ENCODE peak calls at places on chromosomes 12 and 14, in seven cellular contexts. E is spleen, C is tibial artery, N is endodermal cell, D is GM23338, O is cardiac muscle cell, Q is mammary epithelial cell. K is an unnamed sample. For H3K36me3, the result is how much of the 10 kb centered on the place peaks cover.

GRCh38 chr14:103279129-103280025 is 54.7 kb upstream of the EIF5 start:
- DNase-seq in E (no peak), C (no peak), N (peak), D (peak), O (no peak), Q (no peak), K (no peak)

GRCh38 chr12:54207539-54208267 is 18.9 kb upstream of the SMUG1 start:
- DNase-seq in E (peak), C (peak), N (peak), D (peak), O (peak), Q (peak), K (peak)

GRCh38 chr12:106704081-106704480 is 70.4 kb upstream of the RIC8B start:
- DNase-seq in E (no peak), C (no peak), N (no peak), D (no peak), O (peak), Q (no peak), K (no peak)

GRCh38 chr14:74959596-74960180 is 4.3 kb upstream of the PGF start:
- DNase-seq in E (no peak), C (no peak), N (no peak), D (no peak), O (no peak), Q (peak), K (no peak)

GRCh38 chr12:70960484-70960883 is 39.9 kb upstream of the PTPRR start:
- DNase-seq in E (no peak), C (no peak), N (no peak), D (no peak), O (no peak), Q (no peak), K (no peak)

GRCh38 chr14:32934891-32935633 is 3.6 kb upstream of the NPAS3 start:
- DNase-seq in E (no peak), C (no peak), N (peak), D (peak), O (no peak), Q (no peak), K (no peak)

GRCh38 chr12:112170376-112170775 is 45.0 kb downstream of the TRAFD1 start:
- DNase-seq in E (peak), C (peak), N (peak), D (peak), O (peak), Q (no peak), K (no peak)

GRCh38 chr14:52031781-52032180 is 37.1 kb downstream of the NID2 start:
- DNase-seq in E (no peak), C (peak), N (no peak), D (no peak), O (peak), Q (peak), K (no peak)

GRCh38 chr12:41919025-41919424 is 225.6 kb downstream of the GXYLT1 start:
- DNase-seq in E (no peak), C (no peak), N (no peak), D (peak), O (no peak), Q (no peak), K (no peak)

GRCh38 chr14:52948836-52949235 is 2.0 kb downstream of the FERMT2 start:
- DNase-seq in E (no peak), C (no peak), N (no peak), D (no peak), O (no peak), Q (no peak), K (no peak)

GRCh38 chr14:91113829-91114078 is at the start of gene DGLUCY:
- DNase-seq in E (peak), C (no peak), N (no peak), D (no peak), O (peak), Q (no peak), K (peak)

GRCh38 chr12:49288412-49288853 is 6.5 kb upstream of the PRPH start:
- DNase-seq in E (peak), C (peak), N (peak), D (peak), O (peak), Q (peak), K (peak)

GRCh38 chr14:55889124-55889523 is 229.1 kb upstream of the PELI2 start:
- DNase-seq in E (no peak), C (no peak), N (no peak), D (no peak), O (no peak), Q (peak), K (peak)

GRCh38 chr12:52896190-52897100 is 8.4 kb downstream of the KRT8 start:
- DNase-seq in E (no peak), C (no peak), N (no peak), D (no peak), O (no peak), Q (no peak), K (no peak)

GRCh38 chr14:69547701-69548348 is 26.8 kb downstream of the CCDC177 start:
- DNase-seq in E (no peak), C (no peak), N (peak), D (peak), O (peak), Q (no peak), K (no peak)

GRCh38 chr12:88638388-88638787 is 58.1 kb upstream of the KITLG start:
- DNase-seq in E (no peak), C (no peak), N (no peak), D (peak), O (peak), Q (no peak), K (no peak)

GRCh38 chr14:104779776-104780512 is 15.6 kb downstream of the AKT1 start:
- DNase-seq in E (no peak), C (no peak), N (no peak), D (no peak), O (no peak), Q (no peak), K (no peak)
- H3K36me3 ChIP-seq in E (half or more), C (under half), N (under half), D (under half), O (under half), Q (under half), K (half or more)

GRCh38 chr12:14938301-14938700 is at the start of gene ERP27:
- DNase-seq in E (no peak), C (no peak), N (no peak), D (no peak), O (no peak), Q (no peak), K (no peak)

GRCh38 chr12:14936224-14936861 is 2.0 kb downstream of the ERP27 start:
- DNase-seq in E (no peak), C (no peak), N (peak), D (peak), O (no peak), Q (no peak), K (no peak)

GRCh38 chr12:14937689-14938088 is 648 bp downstream of the ERP27 start:
- DNase-seq in E (no peak), C (no peak), N (peak), D (peak), O (no peak), Q (no peak), K (no peak)

GRCh38 chr12:14935031-14935430 is 3.3 kb downstream of the ERP27 start:
- DNase-seq in E (no peak), C (no peak), N (no peak), D (no peak), O (no peak), Q (no peak), K (no peak)

DNA sequence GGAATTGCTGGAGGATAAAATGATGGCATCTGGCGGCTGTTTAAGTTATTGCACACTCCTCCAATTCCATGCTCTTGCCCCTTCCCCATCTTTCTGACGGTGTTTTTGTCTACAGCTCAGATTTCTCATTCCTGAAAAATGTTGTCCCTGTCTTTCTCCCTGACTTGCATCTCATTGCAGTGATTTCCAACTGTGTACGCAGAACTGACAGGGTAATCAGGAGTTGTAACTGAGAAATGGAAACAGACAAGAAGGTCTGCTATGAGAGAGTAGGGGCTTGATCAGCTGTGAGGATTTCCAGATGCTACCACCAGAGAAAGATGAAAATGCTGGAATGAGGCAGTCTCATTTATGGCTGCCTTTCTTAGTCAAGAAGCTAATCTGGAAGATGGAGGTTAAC is 1.3 kb downstream of the ERP27 start:
- DNase-seq in E (no peak), C (no peak), N (no peak), D (no peak), O (peak), Q (no peak), K (no peak)
- TF ChIP-seq CTCF in E (no peak), C (no peak), N (no peak), D (peak), O (peak), Q (no peak), K (no peak)

GRCh38 chr12:89939468-89940215 is 231.0 kb upstream of the ATP2B1 start:
- DNase-seq in E (no peak), C (no peak), N (no peak), D (no peak), O (no peak), Q (peak), K (no peak)

GRCh38 chr12:89945123-89945522 is 236.5 kb upstream of the ATP2B1 start:
- DNase-seq in E (no peak), C (no peak), N (no peak), D (no peak), O (no peak), Q (no peak), K (no peak)

GRCh38 chr12:89947437-89948265 is 239.0 kb upstream of the ATP2B1 start:
- DNase-seq in E (no peak), C (no peak), N (peak), D (peak), O (peak), Q (peak), K (no peak)

GRCh38 chr12:89946518-89946917 is 237.9 kb upstream of the ATP2B1 start:
- DNase-seq in E (no peak), C (no peak), N (no peak), D (no peak), O (no peak), Q (no peak), K (no peak)

DNA sequence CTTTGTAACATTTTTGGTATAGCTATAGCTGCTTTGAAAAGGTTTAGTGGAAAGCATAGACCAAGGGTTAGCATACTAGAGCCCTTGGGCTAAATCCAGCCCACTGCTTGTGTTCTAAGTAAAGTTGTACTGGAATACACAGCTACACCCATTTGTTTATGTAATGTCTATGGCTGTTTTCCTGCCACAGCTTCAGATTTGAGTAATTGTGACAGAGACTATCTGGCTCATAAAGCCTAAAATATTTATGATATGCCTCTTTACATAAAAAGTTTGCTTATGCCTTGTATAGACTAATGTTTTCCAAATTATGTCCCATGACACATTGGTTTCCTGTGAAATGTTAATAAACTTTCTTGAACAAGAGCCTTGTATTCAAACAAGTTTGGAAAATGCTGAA is 234.8 kb upstream of the ATP2B1 start:
- DNase-seq in E (no peak), C (no peak), N (no peak), D (no peak), O (no peak), Q (no peak), K (no peak)
- H3K36me3 ChIP-seq in E (under half), C (under half), N (under half), D (under half), O (under half), Q (under half), K (under half)

DNA sequence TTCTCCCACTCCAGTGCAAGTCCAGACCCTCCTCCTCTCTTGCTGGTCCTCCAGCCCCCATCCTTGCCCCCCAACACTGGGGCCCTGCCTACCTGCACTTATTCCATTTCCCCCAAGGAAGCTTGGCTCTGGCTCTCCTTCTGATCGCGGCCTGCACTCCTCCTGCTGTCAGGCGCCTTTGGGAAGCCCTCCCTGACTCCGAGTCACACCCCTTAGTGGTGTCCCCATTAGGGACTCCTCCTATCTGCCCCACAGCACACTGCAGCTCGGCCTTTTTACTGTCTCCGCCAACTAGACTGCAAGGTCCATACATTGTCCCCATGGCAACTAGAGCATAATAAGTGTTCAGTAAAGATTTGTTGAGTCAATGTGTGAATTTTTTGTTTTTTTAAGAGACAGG is 32.9 kb downstream of the FIGNL2 start:
- DNase-seq in E (no peak), C (no peak), N (no peak), D (peak), O (no peak), Q (no peak), K (no peak)
- TF ChIP-seq CTCF in E (no peak), C (no peak), N (peak), D (peak), O (no peak), Q (no peak), K (no peak)

GRCh38 chr12:117977373-117977772 is 8.6 kb upstream of the KSR2 start:
- DNase-seq in E (no peak), C (no peak), N (no peak), D (no peak), O (no peak), Q (no peak), K (no peak)
- H3K36me3 ChIP-seq in E (under half), C (under half), N (under half), D (under half), O (under half), Q (under half), K (under half)

GRCh38 chr12:45183263-45183662 is 32.6 kb upstream of the ANO6 start:
- DNase-seq in E (no peak), C (no peak), N (no peak), D (no peak), O (peak), Q (no peak), K (no peak)
- TF ChIP-seq CTCF in E (peak), C (peak), N (peak), D (no peak), O (peak), Q (peak), K (no peak)

GRCh38 chr12:68490476-68490875 is 120.2 kb upstream of the RAP1B start:
- DNase-seq in E (no peak), C (no peak), N (no peak), D (no peak), O (no peak), Q (no peak), K (no peak)
- H3K36me3 ChIP-seq in E (under half), C (under half), N (under half), D (under half), O (under half), Q (under half), K (under half)

GRCh38 chr12:6752931-6753771 is at the start of gene MLF2:
- DNase-seq in E (peak), C (peak), N (peak), D (peak), O (peak), Q (peak), K (peak)
- TF ChIP-seq CTCF in E (peak), C (no peak), N (peak), D (no peak), O (no peak), Q (peak), K (peak)

GRCh38 chr14:24159777-24160498 is 1.1 kb upstream of the IRF9 start:
- DNase-seq in E (peak), C (no peak), N (no peak), D (no peak), O (no peak), Q (no peak), K (no peak)

GRCh38 chr14:24155100-24155499 is 6.0 kb upstream of the IRF9 start:
- DNase-seq in E (peak), C (no peak), N (no peak), D (no peak), O (no peak), Q (no peak), K (no peak)

GRCh38 chr14:24156840-24157239 is 4.2 kb upstream of the IRF9 start:
- DNase-seq in E (no peak), C (no peak), N (no peak), D (no peak), O (no peak), Q (no peak), K (no peak)

GRCh38 chr14:24160499-24160849 is 591 bp upstream of the IRF9 start:
- DNase-seq in E (no peak), C (no peak), N (no peak), D (no peak), O (no peak), Q (no peak), K (no peak)

DNA sequence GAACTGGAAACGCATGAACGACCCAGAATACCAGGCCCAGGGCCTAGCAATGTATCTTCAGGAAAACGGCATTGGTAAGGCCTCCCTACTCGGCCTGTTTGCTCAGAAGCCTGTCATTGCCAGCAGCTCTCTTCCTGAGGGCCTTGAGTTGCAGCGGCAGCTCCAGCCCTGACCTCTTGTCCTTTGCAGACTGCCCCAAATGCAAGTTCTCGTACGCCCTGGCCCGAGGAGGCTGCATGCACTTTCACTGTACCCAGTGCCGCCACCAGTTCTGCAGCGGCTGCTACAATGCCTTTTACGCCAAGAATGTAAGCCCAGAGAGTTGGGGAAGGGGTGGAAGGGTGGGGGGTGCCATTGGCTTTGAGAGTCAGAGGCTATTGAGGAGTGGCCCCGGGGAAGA is 3.7 kb upstream of the IRF9 start:
- DNase-seq in E (no peak), C (no peak), N (no peak), D (no peak), O (no peak), Q (no peak), K (no peak)
- H3K36me3 ChIP-seq in E (half or more), C (under half), N (half or more), D (under half), O (under half), Q (under half), K (under half)